ENCODE peak calls at places on chromosomes 2 and 18, in five cellular contexts. Z is heart right ventricle; A is DND-41; B is neural progenitor cell; C is CD8-positive, alpha-beta T cell. U is an unnamed sample.

GRCh38 chr2:165144315-165144714 is 59.5 kb downstream of the SCN3A start:
- DNase-seq in Z (no peak), A (no peak), B (peak), C (no peak), U (no peak)

GRCh38 chr18:76064998-76065397 is 430.0 kb downstream of the ZNF516 start:
- DNase-seq in Z (no peak), A (no peak), B (peak), C (no peak), U (no peak)

GRCh38 chr2:119837759-119838158 is 78.0 kb downstream of the PTPN4 start:
- DNase-seq in Z (no peak), A (no peak), B (no peak), C (no peak), U (no peak)

GRCh38 chr2:215601990-215602721 is 166.3 kb upstream of the FN1 start:
- DNase-seq in Z (no peak), A (no peak), B (no peak), C (no peak), U (no peak)

GRCh38 chr2:10241641-10242430 is 60.9 kb upstream of the HPCAL1 start:
- DNase-seq in Z (no peak), A (no peak), B (no peak), C (no peak), U (no peak)

GRCh38 chr2:233387667-233388528 is 33.6 kb downstream of the DGKD start:
- DNase-seq in Z (peak), A (no peak), B (no peak), C (no peak), U (no peak)

GRCh38 chr2:199499005-199499404 is 41.3 kb upstream of the SATB2 start:
- DNase-seq in Z (no peak), A (no peak), B (no peak), C (no peak), U (no peak)

GRCh38 chr2:238032755-238033337 is 28.0 kb upstream of the SCLY start:
- DNase-seq in Z (no peak), A (no peak), B (no peak), C (no peak), U (no peak)

GRCh38 chr18:13371689-13372404 is 153.3 kb downstream of the LDLRAD4 start:
- DNase-seq in Z (no peak), A (no peak), B (no peak), C (no peak), U (no peak)

GRCh38 chr2:204686415-204686814 is 141.1 kb downstream of the PARD3B start:
- DNase-seq in Z (no peak), A (no peak), B (no peak), C (no peak), U (no peak)

GRCh38 chr2:206054952-206055351 is 31.0 kb downstream of the INO80D start:
- DNase-seq in Z (no peak), A (no peak), B (no peak), C (no peak), U (no peak)

GRCh38 chr2:225137971-225138370 is 95.7 kb upstream of the DOCK10 start:
- DNase-seq in Z (no peak), A (no peak), B (no peak), C (no peak), U (no peak)

GRCh38 chr18:23137093-23137640 is 1.9 kb downstream of the CABLES1 start:
- DNase-seq in Z (no peak), A (no peak), B (peak), C (no peak), U (no peak)

GRCh38 chr18:79317718-79318117 is 78.0 kb upstream of the NFATC1 start:
- DNase-seq in Z (no peak), A (no peak), B (no peak), C (no peak), U (no peak)

GRCh38 chr18:57164401-57164800 is 17.5 kb downstream of the BOD1L2 start:
- DNase-seq in Z (no peak), A (no peak), B (no peak), C (no peak), U (no peak)

GRCh38 chr2:152657042-152657441 is 60.2 kb downstream of the PRPF40A start:
- DNase-seq in Z (no peak), A (no peak), B (no peak), C (no peak), U (peak)

GRCh38 chr18:10008006-10008647 is 94.3 kb downstream of the VAPA start:
- DNase-seq in Z (no peak), A (no peak), B (no peak), C (no peak), U (no peak)

GRCh38 chr2:226362991-226363390 is 436.6 kb downstream of the IRS1 start:
- DNase-seq in Z (no peak), A (no peak), B (no peak), C (no peak), U (peak)

GRCh38 chr2:140526575-140526974 is 1604.2 kb downstream of the LRP1B start:
- DNase-seq in Z (no peak), A (no peak), B (no peak), C (no peak), U (no peak)

GRCh38 chr2:173171924-173172643 is 96.4 kb downstream of the MAP3K20 start:
- DNase-seq in Z (no peak), A (no peak), B (no peak), C (no peak), U (no peak)

GRCh38 chr2:235493775-235494715 is at the start of gene AGAP1:
- DNase-seq in Z (peak), A (no peak), B (peak), C (no peak), U (no peak)

GRCh38 chr2:153476491-153477095 is 2.0 kb downstream of the RPRM start:
- DNase-seq in Z (no peak), A (no peak), B (peak), C (no peak), U (no peak)

GRCh38 chr2:182548031-182548950 is 121.5 kb upstream of the PDE1A start:
- DNase-seq in Z (no peak), A (no peak), B (no peak), C (no peak), U (no peak)

DNA sequence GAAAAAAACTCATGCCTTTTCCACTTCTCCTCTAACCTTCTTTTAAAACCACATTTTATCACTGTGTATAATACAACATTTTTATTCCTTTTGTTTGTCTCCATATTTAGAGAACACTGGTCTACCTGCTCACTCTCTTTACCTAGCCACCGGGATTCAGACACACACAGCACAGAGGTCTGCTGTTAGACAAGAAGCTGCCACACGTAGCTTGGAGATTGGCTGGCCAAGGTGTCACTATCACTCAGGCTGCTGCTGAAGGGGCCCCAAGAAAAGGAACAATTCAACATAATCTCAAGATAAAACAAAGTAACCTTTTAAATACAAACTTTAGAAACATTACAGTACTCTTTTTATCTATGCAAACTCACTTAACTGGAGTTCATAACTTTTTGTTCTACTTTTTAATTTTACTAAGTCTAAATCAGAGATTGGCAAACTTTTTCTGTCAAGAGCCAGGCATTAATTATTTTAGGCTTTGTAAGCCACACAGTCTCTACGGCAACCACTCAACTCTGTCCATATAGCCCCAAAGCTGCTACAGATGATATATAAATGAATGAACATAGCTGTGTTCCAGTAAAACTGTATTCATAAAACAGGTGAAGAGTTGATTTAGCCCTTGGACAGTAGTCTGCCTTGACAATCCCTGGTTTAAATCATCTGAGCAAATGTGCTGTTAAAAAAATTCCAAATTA is 25.8 kb downstream of the FEZ2 start:
- DNase-seq in Z (no peak), A (no peak), B (peak), C (no peak), U (no peak)
- H3K27ac ChIP-seq in Z (no peak), A (no peak), B (no peak), C (no peak), U (no peak)

DNA sequence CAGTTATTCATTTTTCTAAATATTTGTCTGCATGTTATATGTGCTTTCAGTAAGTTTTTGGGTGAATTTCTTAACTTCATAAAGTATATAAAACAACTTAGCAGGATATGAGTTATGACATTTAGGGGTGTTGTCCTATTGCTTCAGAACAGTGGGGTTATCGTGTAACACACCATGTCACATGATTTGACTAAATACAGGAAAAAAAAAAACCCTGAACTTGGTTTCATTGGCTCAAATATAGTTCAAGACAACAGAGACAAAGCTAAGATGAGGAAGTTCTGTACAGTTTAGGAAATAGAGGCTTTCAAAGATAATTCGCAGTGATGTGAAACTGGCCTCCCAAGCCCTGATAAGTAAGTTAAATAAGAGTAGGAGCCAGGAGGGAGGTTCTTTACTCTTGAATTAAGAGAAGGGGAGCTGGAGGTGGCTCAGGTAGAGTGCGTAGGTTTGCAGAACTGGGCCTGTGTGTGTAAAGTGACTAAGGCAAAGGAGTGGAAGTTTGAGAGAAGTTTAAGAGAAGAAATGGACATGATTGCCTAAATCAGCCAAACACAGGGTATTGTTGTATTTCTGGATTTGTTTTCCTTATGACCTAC is 53.9 kb downstream of the LIMS1 start:
- DNase-seq in Z (no peak), A (no peak), B (no peak), C (no peak), U (no peak)
- H3K27ac ChIP-seq in Z (peak), A (no peak), B (no peak), C (no peak), U (peak)

GRCh38 chr2:112340416-112340815 is 65.0 kb downstream of the ZC3H6 start:
- DNase-seq in Z (no peak), A (no peak), B (no peak), C (no peak), U (peak)

GRCh38 chr2:112340868-112341267 is 65.5 kb downstream of the ZC3H6 start:
- DNase-seq in Z (no peak), A (no peak), B (no peak), C (no peak), U (no peak)

GRCh38 chr2:112332123-112332696 is 56.8 kb downstream of the ZC3H6 start:
- DNase-seq in Z (no peak), A (no peak), B (no peak), C (no peak), U (no peak)

GRCh38 chr2:112335600-112335999 is 60.2 kb downstream of the ZC3H6 start:
- DNase-seq in Z (no peak), A (no peak), B (no peak), C (no peak), U (no peak)
- H3K27ac ChIP-seq in Z (no peak), A (no peak), B (no peak), C (no peak), U (no peak)

DNA sequence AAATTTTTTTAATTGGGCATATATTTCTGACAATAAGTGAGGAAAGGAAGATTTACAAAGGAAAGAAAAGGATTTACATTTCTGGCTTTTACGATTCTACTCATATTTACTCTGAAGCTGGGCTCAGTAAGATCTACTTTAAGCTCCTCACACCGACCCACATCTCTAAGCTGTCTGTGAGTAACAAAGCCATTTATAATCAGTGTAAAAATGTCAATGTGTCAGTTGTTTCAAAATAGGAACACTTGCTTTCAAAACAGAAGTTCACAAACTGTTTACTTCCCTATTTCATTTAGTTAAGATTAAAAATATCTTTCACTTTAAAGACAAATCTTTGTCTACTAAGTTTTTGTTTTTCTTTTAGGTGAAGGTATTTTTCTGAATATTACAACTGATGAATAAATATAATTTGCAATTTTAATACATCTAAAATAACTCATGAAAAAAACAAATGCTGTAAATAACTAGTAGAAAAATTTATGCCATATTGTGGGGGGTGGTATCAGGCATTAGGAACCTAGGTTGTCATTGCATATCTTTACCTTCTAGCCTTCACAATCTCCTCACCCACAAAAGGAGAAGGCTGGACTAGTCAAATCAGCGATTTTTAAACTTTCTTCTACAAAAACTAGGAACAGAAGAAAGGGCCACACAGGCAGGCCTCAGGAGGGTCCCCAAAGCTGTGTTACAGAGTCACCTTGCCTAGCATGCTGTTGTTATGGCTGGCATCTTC is 64.5 kb downstream of the TMEM131 start:
- DNase-seq in Z (no peak), A (no peak), B (no peak), C (no peak), U (no peak)
- H3K27ac ChIP-seq in Z (no peak), A (no peak), B (no peak), C (no peak), U (no peak)

DNA sequence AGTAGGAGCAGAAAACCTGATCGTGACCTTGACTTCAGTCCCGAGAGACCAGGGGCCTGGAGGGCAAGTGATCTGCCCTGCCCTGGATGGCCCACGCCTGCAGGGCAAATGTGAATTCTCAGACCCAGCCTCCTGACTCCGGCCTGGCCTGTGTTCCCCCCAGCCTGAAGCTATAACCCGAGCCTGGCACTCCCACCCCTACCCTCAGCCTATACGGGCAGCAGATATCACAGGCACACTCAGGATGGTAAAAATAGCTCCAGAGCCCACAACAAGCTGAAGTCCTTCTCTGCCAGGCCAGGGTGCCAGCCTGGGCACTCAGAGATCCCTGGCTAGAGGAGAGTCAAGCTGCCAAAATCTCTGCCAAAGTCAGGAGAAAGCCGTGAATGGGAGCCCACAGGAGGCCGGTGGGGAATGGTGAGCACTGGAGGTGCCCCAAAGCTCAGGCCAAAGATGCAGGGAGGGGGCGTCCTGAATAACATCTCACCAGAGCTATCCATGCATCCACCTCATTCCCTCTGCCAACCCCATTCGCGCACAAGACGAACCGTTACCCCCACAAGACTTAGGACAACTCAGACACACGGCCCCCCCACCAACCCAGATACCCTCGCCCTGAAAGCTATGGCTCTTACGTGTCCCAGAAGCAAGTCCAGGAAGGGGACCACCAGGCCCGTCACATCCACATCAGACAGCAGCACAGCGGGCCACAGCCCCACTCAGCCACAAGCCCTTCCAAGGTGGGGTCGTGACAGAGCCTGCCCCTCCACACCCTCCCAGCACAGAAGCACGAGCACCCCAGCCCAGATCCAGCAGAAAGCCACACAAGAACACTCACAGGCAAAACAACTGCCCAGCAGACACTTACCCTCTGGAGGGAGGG is 144.9 kb downstream of the TNS1 start:
- DNase-seq in Z (peak), A (no peak), B (no peak), C (no peak), U (no peak)
- H3K27ac ChIP-seq in Z (peak), A (no peak), B (no peak), C (no peak), U (no peak)

GRCh38 chr2:98818164-98818563 is 87.2 kb upstream of the MGAT4A start:
- DNase-seq in Z (no peak), A (peak), B (no peak), C (no peak), U (no peak)
- H3K27ac ChIP-seq in Z (no peak), A (no peak), B (no peak), C (no peak), U (no peak)

DNA sequence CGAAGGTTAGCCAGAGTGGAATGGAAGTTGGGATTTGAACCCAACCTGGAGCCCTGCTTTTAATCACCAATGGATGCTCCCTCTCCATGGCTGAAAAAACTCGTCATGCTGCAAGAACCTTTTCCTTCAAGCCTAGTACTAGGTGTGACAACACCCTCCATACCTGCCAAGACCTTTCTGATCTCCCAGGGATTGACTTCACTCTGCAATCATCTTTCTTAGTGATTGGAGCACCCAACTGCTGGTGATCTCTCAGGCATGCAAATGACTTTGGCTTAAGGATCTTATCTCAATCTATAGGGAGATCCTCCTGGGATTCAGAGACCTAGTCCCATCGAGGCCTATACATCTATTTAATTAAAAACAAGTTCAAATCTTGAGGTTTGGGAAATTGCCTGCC is 23.5 kb upstream of the ITGB6 start:
- DNase-seq in Z (no peak), A (no peak), B (no peak), C (no peak), U (no peak)
- H3K27ac ChIP-seq in Z (no peak), A (no peak), B (no peak), C (no peak), U (peak)